ENCODE peak calls at places on chromosomes 7 and 10, in nine cellular contexts. One of them, this sample, is unnamed.
A peak's percentile ranks its signal among the peaks of the same experiment; 100 is the strongest.

GRCh38 chr7:126637538-126637937 is 615.2 kb downstream of the GRM8 start:
- DNase-seq in GDM1: no peak
- DNase-seq in stimulated activated CD8-positive, alpha-beta memory T cell treated with anti-CD3 and anti-CD28 coated beads, Interleukin-12 subunit alpha, Interleukin-12 subunit beta, amount 100 ng/mL, for 4 hours: no peak
- DNase-seq in NCI-H345: no peak
- DNase-seq in lung: no peak
- DNase-seq in naive thymus-derived CD8-positive, alpha-beta T cell: no peak
- DNase-seq in brain microvascular endothelial cell: no peak
- DNase-seq in Daoy: no peak
- DNase-seq in GM13977: no peak
- DNase-seq in this sample: no peak

GRCh38 chr10:47311900-47312662 is 10.2 kb upstream of the GDF2 start:
- DNase-seq in GDM1: peak; percentile 62
- DNase-seq in stimulated activated CD8-positive, alpha-beta memory T cell treated with anti-CD3 and anti-CD28 coated beads, Interleukin-12 subunit alpha, Interleukin-12 subunit beta, amount 100 ng/mL, for 4 hours: peak; percentile 66
- DNase-seq in NCI-H345: peak; percentile 68
- DNase-seq in lung: peak; percentile 69
- DNase-seq in naive thymus-derived CD8-positive, alpha-beta T cell: peak; percentile 76
- DNase-seq in brain microvascular endothelial cell: peak; percentile 66
- DNase-seq in Daoy: peak; percentile 81
- DNase-seq in GM13977: peak; percentile 85
- DNase-seq in this sample: peak; percentile 94

GRCh38 chr7:44382459-44383300 is 57.3 kb upstream of the CAMK2B start:
- DNase-seq in GDM1: no peak
- DNase-seq in stimulated activated CD8-positive, alpha-beta memory T cell treated with anti-CD3 and anti-CD28 coated beads, Interleukin-12 subunit alpha, Interleukin-12 subunit beta, amount 100 ng/mL, for 4 hours: no peak
- DNase-seq in NCI-H345: no peak
- DNase-seq in lung: no peak
- DNase-seq in naive thymus-derived CD8-positive, alpha-beta T cell: no peak
- DNase-seq in brain microvascular endothelial cell: no peak
- DNase-seq in Daoy: no peak
- DNase-seq in GM13977: no peak
- DNase-seq in this sample: no peak

GRCh38 chr10:69246581-69247312 is 26.6 kb downstream of the HKDC1 start:
- DNase-seq in GDM1: no peak
- DNase-seq in stimulated activated CD8-positive, alpha-beta memory T cell treated with anti-CD3 and anti-CD28 coated beads, Interleukin-12 subunit alpha, Interleukin-12 subunit beta, amount 100 ng/mL, for 4 hours: no peak
- DNase-seq in NCI-H345: no peak
- DNase-seq in lung: no peak
- DNase-seq in naive thymus-derived CD8-positive, alpha-beta T cell: no peak
- DNase-seq in brain microvascular endothelial cell: no peak
- DNase-seq in Daoy: no peak
- DNase-seq in GM13977: no peak
- DNase-seq in this sample: no peak

GRCh38 chr10:78805176-78805575 is 263.6 kb upstream of the ZMIZ1 start:
- DNase-seq in GDM1: no peak
- DNase-seq in stimulated activated CD8-positive, alpha-beta memory T cell treated with anti-CD3 and anti-CD28 coated beads, Interleukin-12 subunit alpha, Interleukin-12 subunit beta, amount 100 ng/mL, for 4 hours: no peak
- DNase-seq in NCI-H345: no peak
- DNase-seq in lung: peak; percentile 68
- DNase-seq in naive thymus-derived CD8-positive, alpha-beta T cell: no peak
- DNase-seq in brain microvascular endothelial cell: peak; percentile 95
- DNase-seq in Daoy: peak; percentile 90
- DNase-seq in GM13977: no peak
- DNase-seq in this sample: peak; percentile 92

GRCh38 chr7:37421820-37422219 is 26.8 kb downstream of the ELMO1 start:
- DNase-seq in GDM1: no peak
- DNase-seq in stimulated activated CD8-positive, alpha-beta memory T cell treated with anti-CD3 and anti-CD28 coated beads, Interleukin-12 subunit alpha, Interleukin-12 subunit beta, amount 100 ng/mL, for 4 hours: no peak
- DNase-seq in NCI-H345: no peak
- DNase-seq in lung: no peak
- DNase-seq in naive thymus-derived CD8-positive, alpha-beta T cell: no peak
- DNase-seq in brain microvascular endothelial cell: no peak
- DNase-seq in Daoy: no peak
- DNase-seq in GM13977: no peak
- DNase-seq in this sample: no peak

GRCh38 chr7:142802301-142802700 is 31.5 kb downstream of the PRSS2 start:
- DNase-seq in GDM1: no peak
- DNase-seq in stimulated activated CD8-positive, alpha-beta memory T cell treated with anti-CD3 and anti-CD28 coated beads, Interleukin-12 subunit alpha, Interleukin-12 subunit beta, amount 100 ng/mL, for 4 hours: no peak
- DNase-seq in NCI-H345: no peak
- DNase-seq in lung: no peak
- DNase-seq in naive thymus-derived CD8-positive, alpha-beta T cell: no peak
- DNase-seq in brain microvascular endothelial cell: no peak
- DNase-seq in Daoy: no peak
- DNase-seq in GM13977: no peak
- DNase-seq in this sample: no peak

GRCh38 chr7:117402109-117402508 is 25.2 kb downstream of the ASZ1 start:
- DNase-seq in GDM1: no peak
- DNase-seq in stimulated activated CD8-positive, alpha-beta memory T cell treated with anti-CD3 and anti-CD28 coated beads, Interleukin-12 subunit alpha, Interleukin-12 subunit beta, amount 100 ng/mL, for 4 hours: no peak
- DNase-seq in NCI-H345: no peak
- DNase-seq in lung: no peak
- DNase-seq in naive thymus-derived CD8-positive, alpha-beta T cell: no peak
- DNase-seq in brain microvascular endothelial cell: peak; percentile 20
- DNase-seq in Daoy: peak; percentile 58
- DNase-seq in GM13977: no peak
- DNase-seq in this sample: peak; percentile 44

GRCh38 chr7:44043902-44044301 is 600 bp upstream of the DBNL start:
- DNase-seq in GDM1: no peak
- DNase-seq in stimulated activated CD8-positive, alpha-beta memory T cell treated with anti-CD3 and anti-CD28 coated beads, Interleukin-12 subunit alpha, Interleukin-12 subunit beta, amount 100 ng/mL, for 4 hours: no peak
- DNase-seq in NCI-H345: peak; percentile 9
- DNase-seq in lung: no peak
- DNase-seq in naive thymus-derived CD8-positive, alpha-beta T cell: no peak
- DNase-seq in brain microvascular endothelial cell: no peak
- DNase-seq in Daoy: no peak
- DNase-seq in GM13977: no peak
- DNase-seq in this sample: no peak

This sample was measured in AG20443.